ENCODE peak calls at places on chromosome 4, in five cellular contexts. H is bronchial epithelial cell, Q is endothelial cell, L is GM06990, K is cardiac fibroblast. X is an unnamed sample.
A peak's percentile ranks its signal among the peaks of the same experiment; 100 is the strongest.

GRCh38 chr4:7043521-7044414 is 596 bp downstream of the TADA2B start:
- DNase-seq in H (no peak), Q (peak; percentile 46), L (peak; percentile 80), K (peak; percentile 48), X (peak; percentile 57)

GRCh38 chr4:159926871-159927270 is 824.0 kb downstream of the RAPGEF2 start:
- DNase-seq in H (peak; percentile 21), Q (no peak), L (no peak), K (no peak), X (no peak)

GRCh38 chr4:126592088-126592487 is 1040.7 kb upstream of the INTU start:
- DNase-seq in H (peak; percentile 27), Q (no peak), L (no peak), K (no peak), X (no peak)

GRCh38 chr4:185718578-185719492 is 93.2 kb downstream of the SORBS2 start:
- DNase-seq in H (no peak), Q (no peak), L (no peak), K (no peak), X (no peak)

GRCh38 chr4:63492515-63492914 is 916.7 kb downstream of the TECRL start:
- DNase-seq in H (no peak), Q (no peak), L (no peak), K (no peak), X (no peak)

GRCh38 chr4:147076179-147076578 is 130.5 kb upstream of the TTC29 start:
- DNase-seq in H (no peak), Q (no peak), L (no peak), K (no peak), X (peak; percentile 28)

GRCh38 chr4:98648602-98649001 is 9.8 kb downstream of the TSPAN5 start:
- DNase-seq in H (no peak), Q (no peak), L (no peak), K (peak; percentile 50), X (no peak)

GRCh38 chr4:90080116-90080515 is 47.1 kb upstream of the CCSER1 start:
- DNase-seq in H (no peak), Q (no peak), L (no peak), K (no peak), X (no peak)

GRCh38 chr4:16524911-16525574 is 298.8 kb upstream of the TAPT1 start:
- DNase-seq in H (no peak), Q (no peak), L (no peak), K (peak; percentile 51), X (no peak)

GRCh38 chr4:141037441-141037840 is 95.8 kb downstream of the RNF150 start:
- DNase-seq in H (no peak), Q (no peak), L (no peak), K (no peak), X (no peak)

GRCh38 chr4:13881880-13882279 is 254.4 kb upstream of the BOD1L1 start:
- DNase-seq in H (peak; percentile 13), Q (no peak), L (no peak), K (peak; percentile 37), X (no peak)

GRCh38 chr4:4942658-4943057 is 76.6 kb downstream of the CYTL1 start:
- DNase-seq in H (no peak), Q (no peak), L (no peak), K (no peak), X (no peak)

GRCh38 chr4:186936496-186937375 is 213.1 kb upstream of the FAT1 start:
- DNase-seq in H (peak; percentile 92), Q (no peak), L (no peak), K (peak; percentile 86), X (no peak)
- TF ChIP-seq CTCF in H (no peak), Q (no peak), L (no peak), K (peak; percentile 24), X (no peak)

GRCh38 chr4:152935138-152935537 is 985 bp upstream of the FHDC1 start:
- DNase-seq in H (peak; percentile 46), Q (no peak), L (no peak), K (no peak), X (peak; percentile 25)
- TF ChIP-seq CTCF in H (peak; percentile 29), Q (no peak), L (peak; percentile 35), K (no peak), X (no peak)

GRCh38 chr4:47762376-47763266 is 75.2 kb downstream of the CORIN start:
- DNase-seq in H (no peak), Q (no peak), L (no peak), K (no peak), X (no peak)
- TF ChIP-seq CTCF in H (no peak), Q (no peak), L (no peak), K (no peak), X (no peak)

DNA sequence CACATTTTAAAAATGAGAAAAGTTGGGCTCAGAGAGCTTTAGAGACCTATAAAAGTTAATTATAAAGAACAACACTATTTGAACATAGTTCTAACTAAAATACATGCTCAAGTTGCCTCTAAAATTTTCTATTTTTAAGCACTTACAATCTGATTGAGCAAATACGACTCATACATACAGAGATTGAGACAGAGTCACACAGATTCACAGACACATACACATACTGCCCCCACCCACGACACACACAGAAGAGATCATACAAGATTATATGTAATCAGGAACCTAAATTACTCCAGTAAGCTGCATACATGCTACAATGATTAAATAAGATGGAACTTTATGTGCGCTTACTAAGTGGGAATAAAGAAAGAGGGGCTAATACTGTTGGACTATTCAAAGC is 2.7 kb upstream of the ASB5 start:
- DNase-seq in H (peak; percentile 84), Q (no peak), L (no peak), K (peak; percentile 47), X (no peak)
- TF ChIP-seq CTCF in H (no peak), Q (no peak), L (no peak), K (no peak), X (no peak)

GRCh38 chr4:38873290-38873949 is 5.8 kb downstream of the FAM114A1 start:
- DNase-seq in H (no peak), Q (no peak), L (no peak), K (no peak), X (no peak)
- TF ChIP-seq CTCF in H (no peak), Q (no peak), L (no peak), K (no peak), X (no peak)

GRCh38 chr4:2526559-2526958 is 9.9 kb upstream of the FAM193A start:
- DNase-seq in H (no peak), Q (no peak), L (no peak), K (no peak), X (no peak)
- TF ChIP-seq CTCF in H (no peak), Q (no peak), L (no peak), K (no peak), X (no peak)

DNA sequence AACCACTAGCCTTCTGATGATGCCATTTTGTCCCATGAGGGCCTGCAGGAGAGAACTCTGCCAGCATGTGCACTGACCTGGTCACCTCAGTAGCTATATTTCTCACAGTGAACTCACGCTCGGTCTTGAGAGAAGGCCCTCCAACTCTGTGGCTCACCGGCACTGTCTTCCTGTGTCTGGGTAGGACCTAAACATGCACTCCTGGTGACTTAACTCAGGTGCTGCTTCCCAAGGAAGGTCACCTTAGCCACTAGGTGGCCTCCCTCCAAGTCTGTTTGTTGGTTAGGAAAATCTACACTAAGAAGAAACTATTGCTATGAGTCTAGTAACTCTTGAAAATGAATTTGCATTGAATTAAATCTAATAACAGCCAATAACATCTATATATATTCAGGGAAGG is 24.8 kb downstream of the TLR10 start:
- DNase-seq in H (peak; percentile 40), Q (no peak), L (no peak), K (peak; percentile 9), X (no peak)
- TF ChIP-seq CTCF in H (peak; percentile 58), Q (no peak), L (peak; percentile 65), K (no peak), X (no peak)

X was measured in nephron progenitor cell.